ENCODE peak calls at places on chromosomes 5 and 9, in ten cellular contexts. X is stimulated activated CD4-positive, alpha-beta T cell treated with anti-CD3 and anti-CD28 coated beads, Interleukin-15, amount 100 ng/mL, for 1 hour; P is epithelial cell of esophagus; R is nephron progenitor cell; A is COR-L47; T is right atrium auricular region; E is CD8-positive, alpha-beta memory T cell; I is T-helper 1 cell; F is A549; C is GM19239. W is an unnamed sample.

GRCh38 chr5:125835293-125836172 is 587.7 kb upstream of the GRAMD2B start:
- DNase-seq in I (no peak), X (no peak), C (peak), P (peak), T (no peak), A (no peak), E (no peak), F (peak), R (peak), W (peak)

GRCh38 chr5:141850786-141851185 is 27.4 kb downstream of the PCDH1 start:
- DNase-seq in C (no peak), X (no peak), F (no peak), A (no peak), R (no peak), I (no peak), P (no peak), T (no peak), E (no peak), W (no peak)

GRCh38 chr5:78610633-78611032 is 37.9 kb downstream of the LHFPL2 start:
- DNase-seq in A (no peak), X (no peak), I (no peak), F (no peak), T (no peak), P (no peak), C (no peak), R (no peak), E (no peak), W (no peak)

GRCh38 chr5:3786165-3786564 is 190.5 kb downstream of the IRX1 start:
- DNase-seq in T (no peak), A (no peak), X (no peak), C (no peak), P (no peak), F (no peak), R (no peak), E (no peak), I (no peak), W (no peak)

GRCh38 chr5:134989291-134989830 is 21.7 kb downstream of the CATSPER3 start:
- DNase-seq in F (no peak), P (no peak), T (no peak), E (no peak), X (no peak), C (no peak), I (no peak), R (no peak), A (no peak), W (no peak)

GRCh38 chr9:107600060-107600573 is 110.5 kb upstream of the KLF4 start:
- DNase-seq in A (no peak), R (no peak), C (no peak), P (no peak), X (no peak), T (no peak), I (no peak), F (no peak), E (no peak), W (no peak)

GRCh38 chr9:2181794-2182193 is 166.6 kb downstream of the SMARCA2 start:
- DNase-seq in X (no peak), I (no peak), P (peak), A (peak), E (no peak), F (peak), T (no peak), C (no peak), R (peak), W (peak)

GRCh38 chr9:80885894-80886293 is 803.5 kb downstream of the TLE1 start:
- DNase-seq in C (no peak), X (no peak), A (no peak), R (no peak), E (no peak), T (no peak), F (no peak), P (peak), I (no peak), W (peak)

GRCh38 chr5:180599981-180600553 is 8.8 kb upstream of the SCGB3A1 start:
- DNase-seq in A (no peak), R (no peak), E (no peak), I (no peak), P (no peak), X (no peak), T (no peak), F (no peak), C (peak), W (no peak)

GRCh38 chr5:59660737-59661136 is 232.8 kb downstream of the PDE4D start:
- DNase-seq in F (peak), C (no peak), P (peak), I (no peak), A (peak), E (no peak), R (no peak), X (no peak), T (no peak), W (no peak)